ENCODE peak calls at places on chromosomes 16 and 17, in nine cellular contexts. A, G, S, C, L, U, D, I and T are unnamed samples. For H3K27me3, the result is how much of the 10 kb centered on the place peaks cover.

GRCh38 chr17:76383645-76384221 is 676 bp upstream of the SPHK1 start:
- DNase-seq in A (peak), G (no peak), S (peak), C (no peak), L (peak), U (no peak), D (peak), I (no peak), T (no peak)

GRCh38 chr17:57135748-57136342 is 50.8 kb downstream of the AKAP1 start:
- DNase-seq in A (no peak), G (no peak), S (no peak), C (no peak), L (no peak), U (no peak), D (no peak), I (no peak), T (no peak)

GRCh38 chr16:35734728-35735402 is 2275.5 kb downstream of the TP53TG3F start:
- DNase-seq in A (no peak), G (no peak), S (no peak), C (no peak), L (no peak), U (peak), D (no peak), I (no peak), T (peak)

GRCh38 chr17:75819723-75820410 is 24.3 kb downstream of the UNC13D start:
- DNase-seq in A (no peak), G (no peak), S (no peak), C (no peak), L (no peak), U (no peak), D (no peak), I (no peak), T (no peak)

GRCh38 chr16:75477680-75478473 is 13.4 kb upstream of the TMEM170A start:
- DNase-seq in A (no peak), G (no peak), S (no peak), C (no peak), L (no peak), U (no peak), D (no peak), I (no peak), T (no peak)

GRCh38 chr17:39171933-39172332 is 6.0 kb upstream of the ARL5C start:
- DNase-seq in A (no peak), G (no peak), S (no peak), C (no peak), L (no peak), U (no peak), D (no peak), I (no peak), T (no peak)

GRCh38 chr17:5584971-5585794 is 874 bp upstream of the NLRP1 start:
- DNase-seq in A (no peak), G (no peak), S (no peak), C (no peak), L (peak), U (no peak), D (no peak), I (no peak), T (peak)

GRCh38 chr17:44830359-44831269 is 527 bp upstream of the GJC1 start:
- DNase-seq in A (peak), G (peak), S (no peak), C (no peak), L (peak), U (no peak), D (no peak), I (peak), T (no peak)

GRCh38 chr17:62895650-62896301 is 70.3 kb upstream of the TANC2 start:
- DNase-seq in A (no peak), G (no peak), S (no peak), C (no peak), L (no peak), U (no peak), D (no peak), I (no peak), T (no peak)

GRCh38 chr17:40605301-40605700 is 40.0 kb upstream of the CCR7 start:
- DNase-seq in A (no peak), G (no peak), S (no peak), C (no peak), L (no peak), U (no peak), D (no peak), I (no peak), T (no peak)

GRCh38 chr16:85004587-85005205 is 6.6 kb downstream of the ZDHHC7 start:
- DNase-seq in A (no peak), G (no peak), S (peak), C (no peak), L (no peak), U (no peak), D (peak), I (no peak), T (no peak)

GRCh38 chr16:58299757-58300349 is 5.0 kb upstream of the PRSS54 start:
- DNase-seq in A (peak), G (no peak), S (peak), C (peak), L (peak), U (no peak), D (peak), I (no peak), T (no peak)

GRCh38 chr17:69302682-69303081 is 24.3 kb downstream of the ABCA5 start:
- DNase-seq in A (no peak), G (no peak), S (no peak), C (no peak), L (no peak), U (no peak), D (no peak), I (no peak), T (no peak)

GRCh38 chr16:47565454-47565853 is 104.3 kb downstream of the PHKB start:
- DNase-seq in A (peak), G (no peak), S (no peak), C (no peak), L (no peak), U (no peak), D (no peak), I (peak), T (no peak)

GRCh38 chr16:3607161-3607560 is 4.2 kb downstream of the SLX4 start:
- DNase-seq in A (no peak), G (no peak), S (no peak), C (no peak), L (no peak), U (no peak), D (no peak), I (no peak), T (no peak)

GRCh38 chr16:4663756-4664465 is 29.5 kb upstream of the NUDT16L1 start:
- DNase-seq in A (peak), G (no peak), S (peak), C (no peak), L (no peak), U (no peak), D (no peak), I (peak), T (no peak)

GRCh38 chr17:3875317-3875716 is 17.5 kb downstream of the CAMKK1 start:
- DNase-seq in A (no peak), G (no peak), S (no peak), C (no peak), L (no peak), U (no peak), D (no peak), I (no peak), T (no peak)

GRCh38 chr16:52964290-52964689 is 88.4 kb downstream of the CHD9NB start:
- DNase-seq in A (no peak), G (no peak), S (no peak), C (no peak), L (peak), U (no peak), D (no peak), I (no peak), T (no peak)

GRCh38 chr16:85554791-85555548 is 58.2 kb upstream of the GSE1 start:
- DNase-seq in A (peak), G (no peak), S (peak), C (no peak), L (peak), U (no peak), D (peak), I (peak), T (no peak)

GRCh38 chr17:50501054-50501453 is 7.2 kb upstream of the MYCBPAP start:
- DNase-seq in A (peak), G (no peak), S (peak), C (peak), L (peak), U (no peak), D (peak), I (no peak), T (no peak)

DNA sequence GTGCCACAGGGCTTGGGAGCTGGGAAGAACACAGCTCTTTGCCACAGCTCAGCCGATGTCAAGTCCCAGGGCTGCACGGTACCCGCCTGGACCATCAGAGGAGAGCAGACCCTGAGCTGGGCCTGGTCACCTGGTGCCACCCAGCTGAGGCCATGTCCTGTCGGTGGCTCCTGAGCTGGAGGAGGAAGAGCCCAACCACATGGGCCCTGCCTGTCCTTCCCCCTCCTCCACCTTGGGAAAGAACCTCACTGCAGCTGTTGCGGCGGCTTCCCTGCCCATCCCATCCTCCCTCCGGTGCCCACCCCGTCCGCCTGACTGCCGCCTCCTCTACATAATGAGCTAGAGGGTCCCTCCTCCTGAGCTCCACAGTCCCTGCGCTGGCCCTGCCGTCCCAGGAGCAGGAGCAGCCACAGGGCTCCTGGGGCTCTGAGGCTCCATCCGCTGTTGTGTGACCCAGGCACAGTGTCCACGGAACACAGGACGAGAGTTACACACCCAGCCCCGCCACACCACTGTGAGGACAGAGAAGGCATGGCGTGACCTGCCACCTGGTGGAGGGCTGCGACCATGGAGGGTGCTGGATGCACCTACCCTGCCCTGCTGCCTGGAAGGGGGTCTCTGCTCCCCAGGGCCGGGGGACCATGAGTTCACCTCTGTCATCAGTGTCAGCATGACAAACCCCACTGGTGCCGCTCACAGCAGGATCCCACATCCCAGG is 21.4 kb upstream of the CHMP6 start:
- DNase-seq in A (peak), G (no peak), S (peak), C (no peak), L (no peak), U (no peak), D (no peak), I (peak), T (no peak)
- TF ChIP-seq CTCF in A (peak), G (peak), S (peak), C (peak), L (peak), U (peak), D (peak), I (peak), T (peak)

DNA sequence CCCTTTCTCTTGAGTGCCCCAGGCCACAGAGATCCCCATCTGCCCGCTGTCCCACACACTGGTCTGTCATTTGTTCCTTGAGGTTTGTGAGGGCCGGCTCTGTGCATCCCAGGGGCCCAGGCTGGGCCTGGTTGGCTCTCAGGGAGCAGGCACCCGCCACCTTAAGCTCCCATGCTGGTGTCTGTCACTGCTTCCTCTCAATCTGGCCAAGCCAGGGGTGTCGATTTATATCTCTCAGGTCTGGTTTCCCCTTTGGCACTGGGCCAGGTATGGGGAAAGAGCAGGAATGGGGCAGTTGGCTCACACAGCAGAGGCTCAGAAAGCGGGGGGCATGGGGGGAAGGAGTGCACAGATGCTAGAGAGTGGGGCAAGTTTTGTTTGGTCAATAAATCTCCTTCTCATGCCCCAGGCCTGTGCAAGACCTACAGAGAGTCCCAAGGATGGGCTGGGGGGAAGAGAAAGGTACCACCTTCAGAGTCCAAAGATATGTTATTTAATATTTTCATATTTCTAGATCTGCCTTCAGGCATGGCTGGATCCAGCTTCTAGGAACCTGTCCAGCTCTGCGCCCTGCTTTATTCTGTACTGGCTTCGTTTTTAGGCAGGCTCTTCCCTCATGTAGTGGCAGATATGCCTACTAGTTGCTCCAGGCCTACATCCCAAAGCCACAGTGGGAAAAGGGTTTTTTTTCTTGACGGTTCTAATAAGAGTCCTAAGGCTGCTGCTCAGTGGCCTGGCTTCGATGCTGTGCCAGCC is 34.3 kb downstream of the IL4R start:
- DNase-seq in A (no peak), G (no peak), S (no peak), C (no peak), L (no peak), U (no peak), D (peak), I (no peak), T (no peak)
- H3K27me3 ChIP-seq in A (under half), G (under half), S (under half), C (under half), L (under half), U (under half), D (under half), I (under half), T (under half)

GRCh38 chr16:89917773-89918452 is 749 bp upstream of the MC1R start:
- DNase-seq in A (peak), G (no peak), S (peak), C (peak), L (peak), U (no peak), D (peak), I (peak), T (no peak)
- TF ChIP-seq POLR2AphosphoS5 in A (peak), G (peak), S (peak), C (peak), L (peak), U (peak), D (no peak), I (peak), T (peak)

DNA sequence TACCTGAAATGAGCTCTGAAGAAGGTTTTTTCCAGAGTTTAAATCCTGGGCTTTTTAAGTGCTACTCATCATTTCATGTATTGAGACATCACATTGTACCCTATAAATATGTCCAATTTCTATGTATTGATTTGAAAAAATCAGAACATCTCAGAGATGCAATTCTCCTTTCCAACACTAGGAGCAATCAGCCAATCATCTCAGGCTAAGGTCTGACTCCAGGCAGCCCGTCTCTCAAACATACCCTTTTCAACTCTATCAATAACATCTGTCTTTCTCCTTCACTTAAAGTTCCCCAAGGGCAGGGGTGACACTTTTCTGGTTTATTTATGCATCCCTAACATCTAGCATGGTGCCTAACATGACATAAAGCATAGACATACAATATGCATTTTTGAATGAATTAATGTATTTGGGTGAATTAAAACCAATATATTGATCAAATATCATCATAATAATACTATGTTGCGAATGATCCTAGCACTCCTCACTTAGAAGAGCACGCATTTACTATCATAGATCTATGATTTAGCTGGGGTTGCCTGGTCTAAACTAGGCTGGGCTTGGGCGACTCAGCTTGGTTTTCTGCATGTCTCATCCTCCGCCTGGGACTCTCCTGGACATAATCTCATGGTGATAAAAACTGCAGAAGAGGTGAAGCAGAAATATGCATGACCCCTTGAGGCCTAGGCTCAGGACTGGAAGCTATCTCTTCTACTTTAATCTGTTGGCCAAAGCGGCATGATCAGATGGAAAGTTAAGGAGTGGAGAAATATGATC is 5.2 kb upstream of the CDH11 start:
- DNase-seq in A (no peak), G (no peak), S (no peak), C (no peak), L (peak), U (no peak), D (no peak), I (no peak), T (no peak)
- TF ChIP-seq CTCF in A (peak), G (no peak), S (no peak), C (peak), L (peak), U (peak), D (no peak), I (no peak), T (no peak)

GRCh38 chr17:34610038-34610437 is 30.7 kb downstream of the TMEM132E start:
- DNase-seq in A (no peak), G (no peak), S (no peak), C (no peak), L (no peak), U (no peak), D (no peak), I (no peak), T (no peak)
- H3K27me3 ChIP-seq in A (under half), G (under half), S (under half), C (half or more), L (under half), U (half or more), D (under half), I (under half), T (under half)

GRCh38 chr16:50265260-50265659 is 1.1 kb upstream of the ADCY7 start:
- DNase-seq in A (peak), G (no peak), S (peak), C (peak), L (no peak), U (peak), D (peak), I (peak), T (no peak)
- TF ChIP-seq POLR2AphosphoS5 in A (no peak), G (no peak), S (no peak), C (no peak), L (no peak), U (no peak), D (no peak), I (no peak), T (no peak)